ENCODE peak calls at places on chromosomes 12 and 14, in seven cellular contexts. B is mammary epithelial cell, J is K562, H is PC-9, F is IMR-90, W is hepatocyte, Y is OCI-LY7. K is an unnamed sample. For H3K4me1, the result is how much of the 10 kb centered on the place peaks cover.

GRCh38 chr14:100691395-100692025 is 35.2 kb upstream of the DLK1 start:
- DNase-seq in W (no peak), J (no peak), H (no peak), Y (no peak), F (no peak), B (peak), K (no peak)

GRCh38 chr12:131786331-131786730 is 41.9 kb upstream of the MMP17 start:
- DNase-seq in F (no peak), B (no peak), W (no peak), J (no peak), Y (no peak), H (no peak), K (no peak)

GRCh38 chr12:52529417-52529816 is 9.2 kb upstream of the KRT5 start:
- DNase-seq in W (no peak), Y (no peak), J (no peak), B (no peak), F (no peak), H (no peak), K (no peak)

GRCh38 chr12:60501124-60501729 is 905.4 kb downstream of the SLC16A7 start:
- DNase-seq in H (no peak), Y (no peak), J (no peak), W (peak), F (no peak), B (peak), K (peak)

GRCh38 chr12:1391722-1392121 is 202.7 kb downstream of the FBXL14 start:
- DNase-seq in J (no peak), H (no peak), Y (no peak), B (peak), F (no peak), W (no peak), K (peak)

GRCh38 chr12:100988278-100988625 is 193.7 kb downstream of the ANO4 start:
- DNase-seq in J (no peak), H (no peak), Y (no peak), W (no peak), B (no peak), F (no peak), K (peak)

GRCh38 chr12:100267603-100268281 is 765 bp downstream of the SCYL2 start:
- DNase-seq in Y (no peak), H (no peak), F (peak), W (peak), J (no peak), B (peak), K (peak)

GRCh38 chr14:73758392-73759182 is 44.4 kb upstream of the PNMA1 start:
- DNase-seq in W (peak), F (peak), J (peak), Y (peak), H (peak), B (peak), K (peak)

GRCh38 chr12:69459477-69459876 is 10.7 kb upstream of the FRS2 start:
- DNase-seq in B (no peak), W (no peak), Y (no peak), F (no peak), J (no peak), H (no peak), K (no peak)

GRCh38 chr12:65189028-65189718 is 19.8 kb downstream of the LEMD3 start:
- DNase-seq in H (no peak), F (no peak), Y (peak), W (no peak), B (no peak), J (no peak), K (no peak)

GRCh38 chr14:104477117-104477623 is 102.4 kb upstream of the C14orf180 start:
- DNase-seq in F (no peak), W (no peak), Y (no peak), B (no peak), J (no peak), H (no peak), K (no peak)

GRCh38 chr14:104694991-104695659 is 5.7 kb downstream of the INF2 start:
- DNase-seq in F (no peak), W (no peak), Y (no peak), B (peak), H (no peak), J (no peak), K (no peak)

GRCh38 chr12:92080390-92081285 is 65.0 kb downstream of the BTG1 start:
- DNase-seq in F (peak), J (no peak), Y (peak), B (peak), H (peak), W (peak), K (no peak)

GRCh38 chr12:51521554-51522276 is 69.3 kb upstream of the SCN8A start:
- DNase-seq in J (no peak), Y (peak), H (no peak), B (no peak), W (no peak), F (peak), K (no peak)

GRCh38 chr12:60059180-60059579 is 463.4 kb downstream of the SLC16A7 start:
- DNase-seq in W (no peak), J (no peak), B (no peak), F (peak), H (no peak), Y (no peak), K (no peak)

GRCh38 chr12:15522574-15523187 is 200.4 kb downstream of the PTPRO start:
- DNase-seq in F (peak), Y (peak), W (peak), H (peak), B (peak), J (no peak), K (peak)

GRCh38 chr14:78631551-78631950 is 461.4 kb downstream of the NRXN3 start:
- DNase-seq in Y (no peak), W (no peak), H (no peak), B (no peak), F (no peak), J (no peak), K (no peak)

GRCh38 chr12:31315089-31315725 is 10.7 kb downstream of the SINHCAF start:
- DNase-seq in F (no peak), H (no peak), Y (no peak), B (no peak), W (no peak), J (no peak), K (no peak)

GRCh38 chr14:75566321-75566720 is 12.1 kb upstream of the FLVCR2 start:
- DNase-seq in F (no peak), B (no peak), J (no peak), H (peak), Y (no peak), W (peak), K (no peak)

GRCh38 chr12:74780458-74781241 is 243.0 kb downstream of the ATXN7L3B start:
- DNase-seq in B (peak), J (no peak), W (no peak), H (no peak), F (peak), Y (no peak), K (no peak)

GRCh38 chr12:9784326-9784725 is 23.6 kb upstream of the CD69 start:
- DNase-seq in J (no peak), W (no peak), B (no peak), Y (no peak), F (no peak), H (no peak), K (no peak)

GRCh38 chr14:100203962-100204834 is 34.7 kb upstream of the YY1 start:
- DNase-seq in B (peak), H (peak), Y (no peak), W (peak), J (no peak), F (peak), K (no peak)

GRCh38 chr14:95695051-95695450 is 8.8 kb downstream of the TCL1B start:
- DNase-seq in H (no peak), W (no peak), J (no peak), B (no peak), Y (no peak), F (no peak), K (no peak)

GRCh38 chr12:104132351-104132956 is 5.6 kb downstream of the NFYB start:
- DNase-seq in F (no peak), J (no peak), H (no peak), B (no peak), Y (no peak), W (no peak), K (no peak)

GRCh38 chr14:99945732-99946651 is 119.2 kb upstream of the EVL start:
- DNase-seq in W (no peak), B (no peak), J (no peak), H (peak), Y (no peak), F (peak), K (no peak)

GRCh38 chr12:94289551-94290312 is 141.4 kb downstream of the PLXNC1 start:
- DNase-seq in J (no peak), H (no peak), Y (no peak), F (peak), W (no peak), B (peak), K (peak)

GRCh38 chr12:94287245-94287628 is 138.9 kb downstream of the PLXNC1 start:
- DNase-seq in Y (no peak), H (no peak), F (no peak), W (no peak), J (no peak), B (no peak), K (no peak)

GRCh38 chr12:94285954-94286579 is 137.7 kb downstream of the PLXNC1 start:
- DNase-seq in J (no peak), B (no peak), W (no peak), F (no peak), H (no peak), Y (no peak), K (no peak)

GRCh38 chr12:94286580-94287244 is 138.3 kb downstream of the PLXNC1 start:
- DNase-seq in B (no peak), J (no peak), F (no peak), Y (no peak), W (no peak), H (no peak), K (no peak)

DNA sequence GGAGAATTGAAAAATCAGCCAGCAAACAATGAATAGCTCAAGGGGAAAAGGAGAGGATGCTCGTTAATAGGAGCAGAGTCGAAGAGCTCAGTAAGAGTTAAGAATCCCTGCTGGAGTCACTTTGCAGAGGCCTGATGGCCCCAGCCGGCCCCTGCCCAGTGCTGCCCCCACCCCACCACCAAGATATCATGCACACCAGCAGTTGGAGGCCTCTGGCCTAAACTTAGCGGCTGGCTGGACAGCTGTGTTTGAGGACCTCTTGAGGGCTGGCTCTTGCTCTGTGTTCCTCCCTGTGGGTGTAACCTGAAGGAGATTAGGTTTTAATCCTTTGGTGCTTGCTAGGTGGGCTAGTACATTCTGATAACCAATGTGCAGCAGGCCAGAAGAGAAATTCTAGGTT is 142.0 kb downstream of the PLXNC1 start:
- DNase-seq in B (no peak), F (no peak), J (no peak), Y (no peak), H (no peak), W (no peak), K (peak)
- H3K4me2 ChIP-seq in B (no peak), F (no peak), J (no peak), Y (no peak), H (no peak), W (no peak), K (peak)

GRCh38 chr12:124674937-124675336 is 107.5 kb upstream of the NCOR2 start:
- DNase-seq in F (no peak), H (no peak), W (no peak), B (no peak), J (no peak), Y (no peak), K (no peak)

GRCh38 chr12:124675881-124676688 is 108.7 kb upstream of the NCOR2 start:
- DNase-seq in H (no peak), J (no peak), W (no peak), F (peak), B (no peak), Y (no peak), K (no peak)

GRCh38 chr12:124677552-124678356 is 110.3 kb upstream of the NCOR2 start:
- DNase-seq in J (no peak), W (no peak), F (no peak), Y (peak), B (no peak), H (no peak), K (no peak)

GRCh38 chr12:124676725-124677462 is 109.5 kb upstream of the NCOR2 start:
- DNase-seq in J (no peak), W (no peak), F (no peak), Y (no peak), H (no peak), B (no peak), K (no peak)

GRCh38 chr12:124673881-124674617 is 106.6 kb upstream of the NCOR2 start:
- DNase-seq in H (no peak), Y (no peak), J (no peak), W (no peak), F (no peak), B (no peak), K (no peak)
- H2AFZ ChIP-seq in H (no peak), Y (no peak), J (no peak), W (no peak), F (peak), B (no peak), K (no peak)

GRCh38 chr12:48973992-48974673 is 2.6 kb upstream of the WNT10B start:
- DNase-seq in H (no peak), Y (no peak), J (peak), W (peak), B (no peak), F (peak), K (peak)
- H3K4me1 ChIP-seq in H (under half), Y (under half), J (under half), W (under half), B (under half), F (under half), K (under half)

GRCh38 chr12:120332041-120332440 is 4.5 kb upstream of the PLA2G1B start:
- DNase-seq in H (no peak), J (no peak), W (no peak), F (no peak), Y (no peak), B (no peak), K (no peak)
- H3K4me2 ChIP-seq in H (no peak), J (no peak), W (no peak), F (no peak), Y (no peak), B (no peak), K (no peak)

GRCh38 chr14:93857500-93857899 is 69.2 kb upstream of the PRIMA1 start:
- DNase-seq in J (no peak), Y (no peak), W (peak), B (no peak), H (no peak), F (no peak), K (peak)

GRCh38 chr14:93857081-93857480 is 68.8 kb upstream of the PRIMA1 start:
- DNase-seq in Y (no peak), H (no peak), J (no peak), W (no peak), B (no peak), F (no peak), K (no peak)

GRCh38 chr14:93858896-93859295 is 68.2 kb upstream of the FAM181A start:
- DNase-seq in F (no peak), W (no peak), Y (no peak), J (no peak), B (no peak), H (no peak), K (no peak)

GRCh38 chr14:93861846-93862641 is 65.1 kb upstream of the FAM181A start:
- DNase-seq in B (no peak), Y (no peak), H (no peak), W (no peak), F (no peak), J (no peak), K (no peak)

DNA sequence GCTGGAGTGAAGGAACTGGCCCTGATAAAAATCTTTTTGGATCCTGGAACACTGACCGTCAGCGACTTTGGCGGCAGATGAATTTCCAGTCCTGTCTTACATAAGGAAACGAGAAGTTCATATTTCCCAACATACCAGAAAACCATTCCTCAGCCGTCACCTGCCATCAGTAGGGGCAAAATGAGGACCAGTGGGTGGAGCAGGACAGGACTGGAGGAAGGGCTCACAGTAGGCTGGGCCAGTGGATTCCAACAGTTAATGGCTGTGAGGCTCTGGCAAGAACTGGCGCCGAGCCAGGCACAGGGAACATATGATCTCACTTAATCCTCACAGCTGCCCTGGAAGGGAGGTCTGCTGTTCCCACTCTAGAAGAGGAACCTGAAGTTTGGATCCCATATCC is 67.2 kb upstream of the FAM181A start:
- DNase-seq in H (no peak), Y (no peak), F (no peak), B (no peak), J (no peak), W (peak), K (no peak)
- H2AFZ ChIP-seq in H (no peak), Y (no peak), F (no peak), B (no peak), J (no peak), W (no peak), K (no peak)

GRCh38 chr14:23069413-23069806 is 12.1 kb upstream of the CDH24 start:
- DNase-seq in F (no peak), H (no peak), Y (no peak), B (no peak), W (no peak), J (no peak), K (no peak)
- H3K4me1 ChIP-seq in F (under half), H (under half), Y (under half), B (under half), W (under half), J (under half), K (half or more)

K was measured in neural progenitor cell.